ENCODE peak calls at places on chromosomes 5 and 9, in nine cellular contexts. B is body of pancreas, U is brain microvascular endothelial cell, R is hepatocyte, Z is OCI-LY7, T is kidney epithelial cell, P is stomach, X is colonic mucosa, O is ascending aorta. G is an unnamed sample.

GRCh38 chr5:36558652-36559051 is 47.8 kb upstream of the SLC1A3 start:
- DNase-seq in B (no peak), U (no peak), R (no peak), Z (no peak), T (no peak), P (no peak), X (no peak), O (no peak), G (no peak)

GRCh38 chr9:137423810-137424291 is 658 bp downstream of the NOXA1 start:
- DNase-seq in B (peak; percentile 72), U (no peak), R (peak; percentile 80), Z (no peak), T (no peak), P (peak; percentile 71), X (peak; percentile 62), O (no peak), G (no peak)

GRCh38 chr9:114335745-114336144 is 6.1 kb downstream of the ORM2 start:
- DNase-seq in B (no peak), U (no peak), R (no peak), Z (no peak), T (no peak), P (no peak), X (no peak), O (no peak), G (no peak)

GRCh38 chr5:125478599-125478998 is 732.2 kb upstream of the ZNF608 start:
- DNase-seq in B (no peak), U (no peak), R (no peak), Z (no peak), T (no peak), P (peak; percentile 35), X (peak; percentile 54), O (no peak), G (no peak)

GRCh38 chr9:36101916-36102741 is 34.4 kb upstream of the GLIPR2 start:
- DNase-seq in B (no peak), U (peak; percentile 99), R (peak; percentile 59), Z (no peak), T (peak; percentile 94), P (no peak), X (no peak), O (no peak), G (no peak)

GRCh38 chr9:6842584-6842947 is 84.8 kb downstream of the KDM4C start:
- DNase-seq in B (no peak), U (peak; percentile 76), R (no peak), Z (no peak), T (no peak), P (no peak), X (no peak), O (no peak), G (no peak)

GRCh38 chr5:31408814-31409213 is 123.1 kb downstream of the DROSHA start:
- DNase-seq in B (no peak), U (peak; percentile 75), R (no peak), Z (no peak), T (peak; percentile 73), P (no peak), X (no peak), O (no peak), G (no peak)

GRCh38 chr9:4175846-4176245 is 124.0 kb downstream of the GLIS3 start:
- DNase-seq in B (no peak), U (no peak), R (no peak), Z (no peak), T (no peak), P (no peak), X (no peak), O (no peak), G (no peak)

GRCh38 chr9:137045294-137046093 is 483 bp downstream of the NPDC1 start:
- DNase-seq in B (peak; percentile 50), U (peak; percentile 32), R (peak; percentile 55), Z (no peak), T (no peak), P (no peak), X (peak; percentile 47), O (no peak), G (no peak)

GRCh38 chr9:111851536-111851935 is 45.1 kb upstream of the UGCG start:
- DNase-seq in B (no peak), U (peak; percentile 22), R (peak; percentile 50), Z (no peak), T (no peak), P (no peak), X (no peak), O (no peak), G (no peak)

DNA sequence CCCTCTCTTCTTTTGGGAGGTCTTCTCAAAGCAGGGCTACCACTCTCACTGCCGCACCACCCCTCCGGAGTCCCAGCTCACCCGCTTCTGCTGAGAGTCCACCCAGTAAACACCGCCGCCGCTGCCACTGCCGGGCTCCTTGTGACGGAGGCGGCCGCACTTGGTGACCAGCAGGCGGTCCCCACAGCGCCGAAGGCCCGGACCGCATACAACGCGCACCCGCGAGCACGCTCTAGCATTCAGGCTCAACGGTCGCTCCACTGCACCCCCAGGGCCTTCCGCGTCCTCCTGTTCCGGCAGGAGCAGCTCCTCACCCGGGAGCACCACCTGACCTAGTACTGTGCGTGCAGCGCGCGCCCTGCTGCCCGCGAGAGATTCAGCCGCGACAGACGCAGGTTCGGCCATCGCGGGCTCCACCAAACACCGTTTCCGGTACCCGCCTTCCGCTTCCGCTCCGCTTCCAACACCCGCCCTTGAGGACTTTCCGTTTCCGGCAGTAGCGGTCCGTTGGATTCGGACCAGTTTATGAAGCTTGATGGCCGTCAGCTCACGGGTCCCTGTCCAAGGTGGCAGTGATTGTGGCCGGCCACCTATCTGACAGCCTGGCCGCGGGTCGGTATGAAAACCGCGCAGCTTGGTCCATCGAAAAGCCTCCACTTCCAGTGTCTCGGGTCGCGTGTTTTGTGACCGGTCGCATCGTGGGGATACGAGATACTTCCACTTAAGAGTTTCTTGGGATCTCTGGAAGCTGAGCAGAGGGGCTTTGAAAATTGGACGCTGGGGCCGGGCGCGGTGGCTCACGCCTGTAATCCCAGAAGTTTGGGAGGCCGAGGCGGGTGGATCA is at the start of gene EXOSC3:
- DNase-seq in B (peak; percentile 90), U (peak; percentile 91), R (peak; percentile 94), Z (peak; percentile 94), T (peak; percentile 65), P (peak; percentile 89), X (peak; percentile 92), O (peak; percentile 23), G (peak; percentile 94)
- TF ChIP-seq CTCF in B (peak; percentile 34), U (peak; percentile 27), R (peak; percentile 18), Z (no peak), T (peak; percentile 7), P (no peak), X (no peak), O (no peak), G (no peak)

GRCh38 chr5:55714749-55715148 is 2.6 kb upstream of the SLC38A9 start:
- DNase-seq in B (no peak), U (no peak), R (no peak), Z (no peak), T (no peak), P (no peak), X (peak; percentile 42), O (no peak), G (no peak)

GRCh38 chr5:55712023-55712859 is at the start of gene SLC38A9:
- DNase-seq in B (peak; percentile 97), U (peak; percentile 93), R (peak; percentile 97), Z (peak; percentile 92), T (peak; percentile 78), P (peak; percentile 97), X (peak; percentile 97), O (peak; percentile 72), G (peak; percentile 96)

GRCh38 chr5:55713871-55714270 is 1.7 kb upstream of the SLC38A9 start:
- DNase-seq in B (no peak), U (no peak), R (no peak), Z (no peak), T (no peak), P (no peak), X (no peak), O (no peak), G (no peak)

GRCh38 chr5:55715519-55716078 is 3.5 kb upstream of the SLC38A9 start:
- DNase-seq in B (no peak), U (no peak), R (no peak), Z (no peak), T (no peak), P (no peak), X (no peak), O (no peak), G (no peak)

DNA sequence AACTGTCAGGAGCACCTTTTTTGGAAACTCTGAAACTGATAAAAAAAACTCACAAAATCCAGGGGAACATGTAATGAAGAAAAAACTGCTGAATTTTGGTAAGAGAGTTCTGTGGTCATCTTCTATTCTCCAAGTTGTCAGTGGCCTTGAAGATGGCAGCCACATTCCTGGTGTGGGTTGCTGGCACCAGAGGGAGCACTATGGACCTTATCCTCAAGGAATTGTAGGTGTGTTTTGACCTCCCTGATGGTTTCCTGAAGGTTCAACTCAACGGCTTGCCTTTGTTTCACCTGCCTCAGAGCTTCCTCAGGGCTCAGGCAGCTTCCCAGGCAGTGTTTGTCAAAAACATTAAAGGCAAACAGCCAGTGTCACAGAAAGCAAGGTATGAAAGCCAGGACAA is 2.2 kb upstream of the SLC38A9 start:
- DNase-seq in B (no peak), U (no peak), R (no peak), Z (no peak), T (no peak), P (no peak), X (peak; percentile 50), O (no peak), G (no peak)
- TF ChIP-seq CTCF in B (no peak), U (peak; percentile 32), R (no peak), Z (no peak), T (no peak), P (no peak), X (no peak), O (no peak), G (no peak)

GRCh38 chr9:1051286-1052118 is 1.3 kb downstream of the DMRT2 start:
- DNase-seq in B (peak; percentile 77), U (no peak), R (peak; percentile 24), Z (peak; percentile 78), T (no peak), P (peak; percentile 38), X (peak; percentile 72), O (no peak), G (no peak)
- TF ChIP-seq CTCF in B (peak; percentile 49), U (no peak), R (no peak), Z (peak; percentile 50), T (no peak), P (no peak), X (no peak), O (no peak), G (peak; percentile 14)

GRCh38 chr5:42057254-42057690 is 132.2 kb downstream of the FBXO4 start:
- DNase-seq in B (peak; percentile 68), U (peak; percentile 15), R (peak; percentile 54), Z (peak; percentile 56), T (peak; percentile 5), P (peak; percentile 57), X (peak; percentile 24), O (no peak), G (no peak)
- TF ChIP-seq CTCF in B (peak; percentile 69), U (peak; percentile 90), R (peak; percentile 66), Z (peak; percentile 87), T (peak; percentile 79), P (peak; percentile 63), X (peak; percentile 73), O (peak; percentile 47), G (peak; percentile 69)

G was measured in osteocyte.